ENCODE peak calls at places on chromosomes 6 and 20, in six cellular contexts. One of them, this sample, is unnamed.

GRCh38 chr20:37484386-37484785 is 36.7 kb upstream of the NNAT start:
- DNase-seq in neuronal stem cell: no peak
- DNase-seq in IMR-90: no peak
- DNase-seq in H1: no peak
- DNase-seq in mesenchymal stem cell: no peak
- DNase-seq in trophoblast cell: no peak
- DNase-seq in this sample: peak

GRCh38 chr6:166544294-166544605 is 42.2 kb downstream of the RAMACL start:
- DNase-seq in neuronal stem cell: no peak
- DNase-seq in IMR-90: no peak
- DNase-seq in H1: no peak
- DNase-seq in mesenchymal stem cell: no peak
- DNase-seq in trophoblast cell: no peak
- DNase-seq in this sample: no peak

GRCh38 chr20:38893056-38893455 is 33.2 kb upstream of the FAM83D start:
- DNase-seq in neuronal stem cell: no peak
- DNase-seq in IMR-90: no peak
- DNase-seq in H1: no peak
- DNase-seq in mesenchymal stem cell: no peak
- DNase-seq in trophoblast cell: no peak
- DNase-seq in this sample: no peak

GRCh38 chr6:33988121-33989015 is 157.5 kb downstream of the GRM4 start:
- DNase-seq in neuronal stem cell: no peak
- DNase-seq in IMR-90: no peak
- DNase-seq in H1: no peak
- DNase-seq in mesenchymal stem cell: no peak
- DNase-seq in trophoblast cell: no peak
- DNase-seq in this sample: no peak

GRCh38 chr6:98871057-98871456 is 36.7 kb downstream of the POU3F2 start:
- DNase-seq in neuronal stem cell: no peak
- DNase-seq in IMR-90: no peak
- DNase-seq in H1: no peak
- DNase-seq in mesenchymal stem cell: peak
- DNase-seq in trophoblast cell: no peak
- DNase-seq in this sample: no peak

GRCh38 chr6:35376282-35376681 is 33.9 kb downstream of the PPARD start:
- DNase-seq in neuronal stem cell: no peak
- DNase-seq in IMR-90: no peak
- DNase-seq in H1: no peak
- DNase-seq in mesenchymal stem cell: no peak
- DNase-seq in trophoblast cell: no peak
- DNase-seq in this sample: no peak

GRCh38 chr6:54419885-54420284 is 111.6 kb downstream of the TINAG start:
- DNase-seq in neuronal stem cell: no peak
- DNase-seq in IMR-90: peak
- DNase-seq in H1: no peak
- DNase-seq in mesenchymal stem cell: peak
- DNase-seq in trophoblast cell: peak
- DNase-seq in this sample: no peak

GRCh38 chr6:16759646-16760535 is 1.4 kb downstream of the ATXN1 start:
- DNase-seq in neuronal stem cell: peak
- DNase-seq in IMR-90: peak
- DNase-seq in H1: no peak
- DNase-seq in mesenchymal stem cell: peak
- DNase-seq in trophoblast cell: peak
- DNase-seq in this sample: peak

GRCh38 chr6:42771741-42772100 is 10.1 kb upstream of the BICRAL start:
- DNase-seq in neuronal stem cell: no peak
- DNase-seq in IMR-90: no peak
- DNase-seq in H1: no peak
- DNase-seq in mesenchymal stem cell: no peak
- DNase-seq in trophoblast cell: no peak
- DNase-seq in this sample: no peak

GRCh38 chr6:125858427-125859320 is 67.9 kb downstream of the NCOA7 start:
- DNase-seq in neuronal stem cell: peak
- DNase-seq in IMR-90: peak
- DNase-seq in H1: peak
- DNase-seq in mesenchymal stem cell: peak
- DNase-seq in trophoblast cell: peak
- DNase-seq in this sample: peak

GRCh38 chr6:44498436-44498835 is 110.9 kb downstream of the CDC5L start:
- DNase-seq in neuronal stem cell: no peak
- DNase-seq in IMR-90: no peak
- DNase-seq in H1: no peak
- DNase-seq in mesenchymal stem cell: no peak
- DNase-seq in trophoblast cell: no peak
- DNase-seq in this sample: peak

GRCh38 chr20:5448449-5449118 is 131.8 kb upstream of the PROKR2 start:
- DNase-seq in neuronal stem cell: peak
- DNase-seq in IMR-90: peak
- DNase-seq in H1: peak
- DNase-seq in mesenchymal stem cell: peak
- DNase-seq in trophoblast cell: peak
- DNase-seq in this sample: peak

GRCh38 chr6:163466839-163467390 is 52.4 kb downstream of the QKI start:
- DNase-seq in neuronal stem cell: no peak
- DNase-seq in IMR-90: no peak
- DNase-seq in H1: no peak
- DNase-seq in mesenchymal stem cell: no peak
- DNase-seq in trophoblast cell: no peak
- DNase-seq in this sample: no peak

GRCh38 chr6:170037541-170038250 is 253.2 kb downstream of the DLL1 start:
- DNase-seq in neuronal stem cell: no peak
- DNase-seq in IMR-90: peak
- DNase-seq in H1: no peak
- DNase-seq in mesenchymal stem cell: peak
- DNase-seq in trophoblast cell: no peak
- DNase-seq in this sample: no peak

GRCh38 chr6:138242987-138243592 is 24.8 kb upstream of the PBOV1 start:
- DNase-seq in neuronal stem cell: no peak
- DNase-seq in IMR-90: no peak
- DNase-seq in H1: no peak
- DNase-seq in mesenchymal stem cell: no peak
- DNase-seq in trophoblast cell: no peak
- DNase-seq in this sample: no peak

GRCh38 chr6:155314773-155315515 is 660 bp upstream of the TFB1M start:
- DNase-seq in neuronal stem cell: no peak
- DNase-seq in IMR-90: peak
- DNase-seq in H1: no peak
- DNase-seq in mesenchymal stem cell: peak
- DNase-seq in trophoblast cell: peak
- DNase-seq in this sample: no peak

GRCh38 chr6:155315516-155315871 is 1.2 kb upstream of the TFB1M start:
- DNase-seq in neuronal stem cell: no peak
- DNase-seq in IMR-90: no peak
- DNase-seq in H1: no peak
- DNase-seq in mesenchymal stem cell: peak
- DNase-seq in trophoblast cell: no peak
- DNase-seq in this sample: no peak

GRCh38 chr6:155316419-155316818 is 2.1 kb upstream of the TFB1M start:
- DNase-seq in neuronal stem cell: no peak
- DNase-seq in IMR-90: no peak
- DNase-seq in H1: no peak
- DNase-seq in mesenchymal stem cell: no peak
- DNase-seq in trophoblast cell: no peak
- DNase-seq in this sample: no peak

GRCh38 chr6:155313602-155314091 is 637 bp downstream of the TFB1M start:
- DNase-seq in neuronal stem cell: no peak
- DNase-seq in IMR-90: no peak
- DNase-seq in H1: no peak
- DNase-seq in mesenchymal stem cell: no peak
- DNase-seq in trophoblast cell: no peak
- DNase-seq in this sample: no peak

GRCh38 chr6:155314092-155314772 is at the start of gene TFB1M:
- DNase-seq in neuronal stem cell: peak
- DNase-seq in IMR-90: peak
- DNase-seq in H1: peak
- DNase-seq in mesenchymal stem cell: peak
- DNase-seq in trophoblast cell: peak
- DNase-seq in this sample: peak
- H4K8ac ChIP-seq in neuronal stem cell: peak
- H4K8ac ChIP-seq in IMR-90: peak
- H4K8ac ChIP-seq in H1: peak
- H4K8ac ChIP-seq in mesenchymal stem cell: peak
- H4K8ac ChIP-seq in trophoblast cell: peak
- H4K8ac ChIP-seq in this sample: no peak

GRCh38 chr6:47132724-47133123 is 90.6 kb upstream of the ADGRF1 start:
- DNase-seq in neuronal stem cell: no peak
- DNase-seq in IMR-90: no peak
- DNase-seq in H1: no peak
- DNase-seq in mesenchymal stem cell: no peak
- DNase-seq in trophoblast cell: no peak
- DNase-seq in this sample: no peak

GRCh38 chr6:47129129-47129528 is 87.0 kb upstream of the ADGRF1 start:
- DNase-seq in neuronal stem cell: no peak
- DNase-seq in IMR-90: no peak
- DNase-seq in H1: no peak
- DNase-seq in mesenchymal stem cell: peak
- DNase-seq in trophoblast cell: no peak
- DNase-seq in this sample: no peak

GRCh38 chr6:47133230-47134000 is 91.3 kb upstream of the ADGRF1 start:
- DNase-seq in neuronal stem cell: no peak
- DNase-seq in IMR-90: no peak
- DNase-seq in H1: no peak
- DNase-seq in mesenchymal stem cell: no peak
- DNase-seq in trophoblast cell: no peak
- DNase-seq in this sample: no peak

GRCh38 chr6:47130086-47130485 is 88.0 kb upstream of the ADGRF1 start:
- DNase-seq in neuronal stem cell: no peak
- DNase-seq in IMR-90: no peak
- DNase-seq in H1: no peak
- DNase-seq in mesenchymal stem cell: peak
- DNase-seq in trophoblast cell: no peak
- DNase-seq in this sample: no peak

GRCh38 chr6:47131773-47132172 is 89.6 kb upstream of the ADGRF1 start:
- DNase-seq in neuronal stem cell: no peak
- DNase-seq in IMR-90: no peak
- DNase-seq in H1: no peak
- DNase-seq in mesenchymal stem cell: no peak
- DNase-seq in trophoblast cell: no peak
- DNase-seq in this sample: no peak
- H4K91ac ChIP-seq in neuronal stem cell: no peak
- H4K91ac ChIP-seq in IMR-90: no peak
- H4K91ac ChIP-seq in H1: no peak
- H4K91ac ChIP-seq in mesenchymal stem cell: no peak
- H4K91ac ChIP-seq in trophoblast cell: no peak
- H4K91ac ChIP-seq in this sample: no peak

GRCh38 chr20:43457640-43458421 is at the start of gene SRSF6:
- DNase-seq in neuronal stem cell: peak
- DNase-seq in IMR-90: peak
- DNase-seq in H1: peak
- DNase-seq in mesenchymal stem cell: peak
- DNase-seq in trophoblast cell: peak
- DNase-seq in this sample: peak
- H4K8ac ChIP-seq in neuronal stem cell: peak
- H4K8ac ChIP-seq in IMR-90: peak
- H4K8ac ChIP-seq in H1: peak
- H4K8ac ChIP-seq in mesenchymal stem cell: peak
- H4K8ac ChIP-seq in trophoblast cell: peak
- H4K8ac ChIP-seq in this sample: peak

GRCh38 chr6:148565321-148565926 is 181.4 kb upstream of the UST start:
- DNase-seq in neuronal stem cell: no peak
- DNase-seq in IMR-90: no peak
- DNase-seq in H1: no peak
- DNase-seq in mesenchymal stem cell: no peak
- DNase-seq in trophoblast cell: no peak
- DNase-seq in this sample: no peak
- H4K91ac ChIP-seq in neuronal stem cell: no peak
- H4K91ac ChIP-seq in IMR-90: peak
- H4K91ac ChIP-seq in H1: no peak
- H4K91ac ChIP-seq in mesenchymal stem cell: peak
- H4K91ac ChIP-seq in trophoblast cell: no peak
- H4K91ac ChIP-seq in this sample: no peak

GRCh38 chr20:15099130-15099529 is 761.7 kb upstream of the FLRT3 start:
- DNase-seq in neuronal stem cell: no peak
- DNase-seq in IMR-90: no peak
- DNase-seq in H1: no peak
- DNase-seq in mesenchymal stem cell: no peak
- DNase-seq in trophoblast cell: no peak
- DNase-seq in this sample: no peak
- H4K8ac ChIP-seq in neuronal stem cell: no peak
- H4K8ac ChIP-seq in IMR-90: no peak
- H4K8ac ChIP-seq in H1: no peak
- H4K8ac ChIP-seq in mesenchymal stem cell: no peak
- H4K8ac ChIP-seq in trophoblast cell: no peak
- H4K8ac ChIP-seq in this sample: no peak